ENCODE peak calls at places on chromosomes 16 and 17, in eight cellular contexts. I is HepG2, R is uterus, S is body of pancreas, Q is tibial nerve, L is Peyer's patch, E is endothelial cell of umbilical vein, G is ovary. O is an unnamed sample.

GRCh38 chr16:87392823-87393679 is 915 bp downstream of the MAP1LC3B start:
- DNase-seq in I (no peak), R (peak; percentile 46), S (peak; percentile 58), Q (no peak), L (peak; percentile 47), E (peak; percentile 63), G (peak; percentile 69), O (peak; percentile 82)

GRCh38 chr17:18959845-18960240 is 7.9 kb downstream of the SLC5A10 start:
- DNase-seq in I (no peak), R (no peak), S (no peak), Q (no peak), L (no peak), E (no peak), G (no peak), O (no peak)

GRCh38 chr16:82636485-82636884 is 9.7 kb downstream of the CDH13 start:
- DNase-seq in I (no peak), R (no peak), S (no peak), Q (no peak), L (no peak), E (no peak), G (no peak), O (no peak)

GRCh38 chr16:25109643-25110042 is 1.9 kb upstream of the LCMT1 start:
- DNase-seq in I (peak; percentile 74), R (peak; percentile 60), S (peak; percentile 32), Q (peak; percentile 36), L (no peak), E (peak; percentile 83), G (no peak), O (peak; percentile 76)

GRCh38 chr17:39765766-39766165 is 28.0 kb downstream of the GRB7 start:
- DNase-seq in I (no peak), R (no peak), S (no peak), Q (no peak), L (peak; percentile 16), E (no peak), G (no peak), O (no peak)

GRCh38 chr17:9079461-9080103 is 58.3 kb downstream of the NTN1 start:
- DNase-seq in I (no peak), R (no peak), S (no peak), Q (no peak), L (no peak), E (no peak), G (no peak), O (no peak)

GRCh38 chr16:56658476-56658875 is 717 bp downstream of the MT1F start:
- DNase-seq in I (no peak), R (no peak), S (no peak), Q (no peak), L (no peak), E (no peak), G (no peak), O (no peak)

GRCh38 chr16:74998481-74999207 is at the start of gene ZNRF1:
- DNase-seq in I (peak; percentile 82), R (peak; percentile 85), S (peak; percentile 83), Q (peak; percentile 77), L (peak; percentile 64), E (peak; percentile 83), G (peak; percentile 93), O (peak; percentile 92)

GRCh38 chr16:65769055-65769465 is 597.4 kb upstream of the CDH5 start:
- DNase-seq in I (no peak), R (no peak), S (no peak), Q (no peak), L (no peak), E (peak; percentile 62), G (no peak), O (no peak)

GRCh38 chr16:69057400-69058378 is 47.8 kb upstream of the HAS3 start:
- DNase-seq in I (no peak), R (peak; percentile 62), S (peak; percentile 32), Q (no peak), L (no peak), E (no peak), G (no peak), O (peak; percentile 62)
- H3K27ac ChIP-seq in I (no peak overlapping the region), R (peak overlapping the region; percentile 72), S (peak overlapping the region; percentile 73), Q (no peak overlapping the region), L (no peak overlapping the region), E (no peak overlapping the region), G (no peak overlapping the region), O (peak overlapping the region; percentile 52)

GRCh38 chr17:82389379-82389778 is 17.8 kb downstream of the UTS2R start:
- DNase-seq in I (no peak), R (no peak), S (no peak), Q (no peak), L (no peak), E (no peak), G (no peak), O (no peak)

GRCh38 chr17:82392209-82392920 is 20.8 kb downstream of the UTS2R start:
- DNase-seq in I (no peak), R (no peak), S (no peak), Q (no peak), L (no peak), E (no peak), G (no peak), O (no peak)

GRCh38 chr17:82391496-82392066 is 20.0 kb downstream of the UTS2R start:
- DNase-seq in I (no peak), R (no peak), S (no peak), Q (no peak), L (no peak), E (no peak), G (no peak), O (no peak)

GRCh38 chr17:82390015-82390859 is 18.7 kb downstream of the UTS2R start:
- DNase-seq in I (no peak), R (no peak), S (no peak), Q (no peak), L (no peak), E (no peak), G (no peak), O (no peak)

GRCh38 chr17:82390860-82391435 is 19.4 kb downstream of the UTS2R start:
- DNase-seq in I (no peak), R (no peak), S (no peak), Q (no peak), L (no peak), E (no peak), G (no peak), O (no peak)
- TF ChIP-seq POLR2A in I (no peak), R (no peak), S (no peak), Q (no peak), L (no peak), E (no peak), G (no peak), O (no peak)

GRCh38 chr16:1978476-1979120 is 2.7 kb downstream of the NOXO1 start:
- DNase-seq in I (no peak), R (no peak), S (no peak), Q (no peak), L (no peak), E (no peak), G (no peak), O (no peak)
- H3K27ac ChIP-seq in I (no peak overlapping the region), R (no peak overlapping the region), S (peak overlapping the region; percentile 78), Q (no peak overlapping the region), L (no peak overlapping the region), E (no peak overlapping the region), G (no peak overlapping the region), O (no peak overlapping the region)

DNA sequence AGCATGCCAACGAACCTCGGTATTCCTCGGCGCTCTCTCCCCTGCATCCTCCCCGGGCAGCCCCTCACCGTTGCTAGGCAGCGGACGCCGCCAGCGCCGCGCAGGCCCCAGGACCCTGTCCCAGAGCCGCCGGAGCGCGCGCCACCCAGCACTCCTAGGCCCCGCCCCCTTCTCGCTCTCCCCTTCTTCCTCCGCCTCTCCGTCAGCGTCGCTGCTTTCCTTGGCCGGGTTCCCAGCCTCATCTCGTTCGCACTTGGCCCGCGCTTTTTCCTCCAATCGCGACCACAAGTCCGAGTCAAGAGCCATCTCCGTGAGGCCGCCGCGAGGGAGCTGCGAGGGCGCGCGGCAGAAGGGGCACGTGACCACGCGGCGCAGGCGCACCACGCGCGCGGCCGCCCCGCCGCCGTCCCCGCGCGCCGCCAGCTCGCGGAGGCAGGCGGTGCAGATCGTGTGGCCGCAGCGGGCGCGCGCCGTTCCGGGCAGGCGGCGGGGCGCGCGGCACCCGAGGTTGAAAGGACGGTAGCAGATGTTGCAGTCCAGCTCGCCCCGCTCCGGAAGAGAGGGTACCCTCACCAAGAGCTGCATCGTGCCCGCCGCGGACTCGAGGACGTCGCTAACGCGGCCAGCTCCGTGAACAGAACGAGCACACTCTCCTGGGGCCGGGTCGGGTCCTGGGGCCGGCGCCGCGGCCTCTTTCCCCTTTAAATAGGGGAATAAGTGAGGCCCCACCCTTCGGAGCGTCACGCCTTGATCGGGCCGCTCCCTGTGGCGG is at the start of gene RNF227:
- DNase-seq in I (peak; percentile 14), R (peak; percentile 96), S (peak; percentile 88), Q (peak; percentile 90), L (peak; percentile 83), E (peak; percentile 98), G (peak; percentile 94), O (peak; percentile 98)
- TF ChIP-seq POLR2A in I (no peak), R (peak; percentile 66), S (peak; percentile 57), Q (peak; percentile 89), L (peak; percentile 46), E (no peak), G (peak; percentile 58), O (no peak)

GRCh38 chr17:15265131-15265530 is at the start of gene PMP22:
- DNase-seq in I (no peak), R (peak; percentile 58), S (no peak), Q (peak; percentile 68), L (no peak), E (no peak), G (no peak), O (peak; percentile 86)

GRCh38 chr17:15268465-15268864 is 3.3 kb upstream of the PMP22 start:
- DNase-seq in I (no peak), R (peak; percentile 51), S (no peak), Q (no peak), L (no peak), E (no peak), G (no peak), O (no peak)

GRCh38 chr17:15268003-15268402 is 2.9 kb upstream of the PMP22 start:
- DNase-seq in I (no peak), R (no peak), S (no peak), Q (no peak), L (no peak), E (no peak), G (no peak), O (no peak)

GRCh38 chr17:15264542-15264941 is 584 bp downstream of the PMP22 start:
- DNase-seq in I (no peak), R (no peak), S (peak; percentile 89), Q (no peak), L (no peak), E (no peak), G (no peak), O (no peak)

DNA sequence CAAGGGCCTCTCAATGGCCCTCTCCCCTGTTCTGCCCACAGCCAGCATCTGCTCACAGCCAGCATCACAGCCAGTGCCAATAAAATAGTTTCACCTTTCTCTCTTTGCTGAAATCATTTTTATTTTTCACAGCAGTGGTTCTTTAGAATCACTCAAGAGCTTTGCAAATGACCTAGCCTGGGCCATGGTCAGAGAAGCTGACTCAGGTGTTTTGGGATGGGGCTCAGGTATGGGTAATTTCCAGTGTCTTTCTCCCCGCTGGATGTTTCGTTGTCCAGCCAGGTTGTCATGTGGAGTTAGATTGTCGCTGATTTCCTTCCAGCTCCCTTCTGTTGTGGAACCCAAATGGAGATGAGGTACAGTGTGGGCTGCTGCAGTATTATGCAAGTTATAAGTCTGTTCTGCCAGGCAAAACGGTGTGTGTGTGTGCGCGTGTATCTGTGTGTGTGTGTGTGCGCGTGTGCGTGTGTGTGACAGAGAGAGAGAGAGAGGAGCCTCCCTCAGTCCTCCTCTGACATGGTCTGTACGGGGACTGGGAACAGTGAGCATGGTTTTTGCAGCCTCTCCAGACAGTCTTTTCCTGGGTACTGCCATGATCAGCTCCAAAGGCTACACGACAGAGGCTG is 1.3 kb upstream of the PMP22 start:
- DNase-seq in I (no peak), R (no peak), S (no peak), Q (no peak), L (no peak), E (no peak), G (no peak), O (no peak)
- H3K27ac ChIP-seq in I (no peak overlapping the region), R (no peak overlapping the region), S (no peak overlapping the region), Q (peak overlapping the region; percentile 96), L (no peak overlapping the region), E (no peak overlapping the region), G (no peak overlapping the region), O (no peak overlapping the region)

GRCh38 chr16:77511053-77511452 is 76.2 kb upstream of the ADAMTS18 start:
- DNase-seq in I (no peak), R (no peak), S (no peak), Q (no peak), L (no peak), E (no peak), G (no peak), O (no peak)
- TF ChIP-seq POLR2A in I (no peak), R (no peak), S (no peak), Q (no peak), L (no peak), E (no peak), G (no peak), O (no peak)

O was measured in sigmoid colon.